ENCODE peak calls at places on chromosomes 2 and 18, in six cellular contexts. C is MM.1S, F is GM23248, A is hepatocyte, M is neural progenitor cell, G is HCT116. X is an unnamed sample.

GRCh38 chr2:74593826-74594467 is 39.4 kb downstream of the DOK1 start:
- DNase-seq in C (no peak), F (peak; percentile 54), A (no peak), M (no peak), G (no peak), X (no peak)

GRCh38 chr18:74370163-74370562 is 54.5 kb downstream of the C18orf63 start:
- DNase-seq in C (no peak), F (peak; percentile 59), A (peak; percentile 16), M (no peak), G (no peak), X (no peak)

GRCh38 chr18:48555465-48555995 is 16.7 kb downstream of the CTIF start:
- DNase-seq in C (no peak), F (no peak), A (no peak), M (no peak), G (no peak), X (no peak)

GRCh38 chr2:12168354-12169059 is 422.1 kb downstream of the LPIN1 start:
- DNase-seq in C (no peak), F (no peak), A (no peak), M (no peak), G (no peak), X (no peak)

GRCh38 chr18:62784966-62785413 is 69.6 kb downstream of the PHLPP1 start:
- DNase-seq in C (no peak), F (peak; percentile 67), A (no peak), M (peak; percentile 15), G (no peak), X (no peak)

GRCh38 chr2:233285921-233286320 is 21.7 kb upstream of the SAG start:
- DNase-seq in C (no peak), F (peak; percentile 11), A (no peak), M (no peak), G (no peak), X (no peak)

GRCh38 chr18:55384551-55385275 is 203.3 kb downstream of the TCF4 start:
- DNase-seq in C (peak; percentile 17), F (peak; percentile 73), A (no peak), M (peak; percentile 68), G (no peak), X (peak; percentile 85)

GRCh38 chr2:54658548-54659207 is 64.8 kb upstream of the EML6 start:
- DNase-seq in C (no peak), F (peak; percentile 70), A (no peak), M (no peak), G (no peak), X (no peak)

GRCh38 chr2:135030826-135031225 is 16.4 kb downstream of the MAP3K19 start:
- DNase-seq in C (peak; percentile 18), F (peak; percentile 60), A (peak; percentile 72), M (peak; percentile 66), G (no peak), X (peak; percentile 52)

GRCh38 chr2:227655454-227655853 is 11.2 kb upstream of the SCYGR5 start:
- DNase-seq in C (no peak), F (peak; percentile 95), A (peak; percentile 58), M (no peak), G (peak; percentile 19), X (no peak)

GRCh38 chr2:52128081-52128480 is 1096.1 kb upstream of the NRXN1 start:
- DNase-seq in C (no peak), F (peak; percentile 12), A (no peak), M (no peak), G (no peak), X (no peak)

GRCh38 chr2:233384811-233385488 is 30.7 kb downstream of the DGKD start:
- DNase-seq in C (no peak), F (no peak), A (no peak), M (no peak), G (no peak), X (no peak)

GRCh38 chr18:62596145-62597005 is 73.5 kb downstream of the ZCCHC2 start:
- DNase-seq in C (no peak), F (peak; percentile 49), A (peak; percentile 36), M (peak; percentile 55), G (no peak), X (peak; percentile 62)

GRCh38 chr2:207230261-207231105 is 64.7 kb upstream of the KLF7 start:
- DNase-seq in C (peak; percentile 15), F (peak; percentile 27), A (no peak), M (peak; percentile 56), G (peak; percentile 26), X (peak; percentile 82)

GRCh38 chr2:207227749-207228145 is 62.0 kb upstream of the KLF7 start:
- DNase-seq in C (no peak), F (no peak), A (no peak), M (no peak), G (no peak), X (no peak)

GRCh38 chr2:207231106-207231860 is 65.5 kb upstream of the KLF7 start:
- DNase-seq in C (no peak), F (peak; percentile 43), A (no peak), M (no peak), G (no peak), X (no peak)

GRCh38 chr2:207227062-207227748 is 61.5 kb upstream of the KLF7 start:
- DNase-seq in C (no peak), F (peak; percentile 42), A (peak; percentile 21), M (peak; percentile 85), G (no peak), X (peak; percentile 87)

GRCh38 chr2:207229161-207229560 is 63.4 kb upstream of the KLF7 start:
- DNase-seq in C (no peak), F (no peak), A (no peak), M (no peak), G (no peak), X (no peak)
- TF ChIP-seq EZH2phosphoT487 in C (no peak), F (no peak), A (no peak), M (no peak), G (no peak), X (no peak)

GRCh38 chr2:70686577-70687460 is 81.2 kb downstream of the ADD2 start:
- DNase-seq in C (peak; percentile 76), F (peak; percentile 90), A (peak; percentile 66), M (peak; percentile 75), G (peak; percentile 48), X (peak; percentile 89)
- TF ChIP-seq EZH2phosphoT487 in C (no peak), F (no peak), A (no peak), M (no peak), G (no peak), X (no peak)

DNA sequence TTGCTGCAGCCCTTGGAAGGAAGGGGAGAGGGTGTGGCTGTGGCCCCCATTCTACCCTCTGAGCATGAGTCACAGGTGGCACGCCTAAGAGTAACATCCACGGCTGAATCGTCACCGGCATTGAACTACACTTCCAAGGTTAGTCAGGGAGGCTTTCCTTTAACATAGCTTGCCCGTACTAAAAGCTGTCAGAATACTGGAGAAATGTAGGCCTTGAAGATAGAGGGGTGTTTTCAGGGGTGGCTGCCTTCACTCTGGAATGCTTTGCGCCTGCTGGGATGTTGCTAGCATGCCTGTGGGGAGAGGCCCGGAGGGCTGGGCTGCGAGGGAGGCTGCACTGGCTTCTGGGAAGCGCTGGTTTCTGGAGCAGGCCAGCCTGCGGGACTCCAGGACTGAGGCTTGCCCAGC is 333.7 kb downstream of the AGAP1 start:
- DNase-seq in C (no peak), F (peak; percentile 54), A (peak; percentile 31), M (no peak), G (peak; percentile 74), X (no peak)
- TF ChIP-seq EZH2phosphoT487 in C (no peak), F (no peak), A (no peak), M (no peak), G (no peak), X (no peak)

GRCh38 chr2:20179755-20180594 is 45.0 kb downstream of the SDC1 start:
- DNase-seq in C (no peak), F (no peak), A (peak; percentile 69), M (peak; percentile 78), G (no peak), X (peak; percentile 73)
- TF ChIP-seq EZH2phosphoT487 in C (no peak), F (no peak), A (no peak), M (no peak), G (no peak), X (no peak)

GRCh38 chr2:887639-888038 is 63.0 kb upstream of the SNTG2 start:
- DNase-seq in C (no peak), F (no peak), A (no peak), M (peak; percentile 48), G (no peak), X (peak; percentile 50)
- TF ChIP-seq EZH2phosphoT487 in C (no peak), F (no peak), A (no peak), M (no peak), G (no peak), X (no peak)

DNA sequence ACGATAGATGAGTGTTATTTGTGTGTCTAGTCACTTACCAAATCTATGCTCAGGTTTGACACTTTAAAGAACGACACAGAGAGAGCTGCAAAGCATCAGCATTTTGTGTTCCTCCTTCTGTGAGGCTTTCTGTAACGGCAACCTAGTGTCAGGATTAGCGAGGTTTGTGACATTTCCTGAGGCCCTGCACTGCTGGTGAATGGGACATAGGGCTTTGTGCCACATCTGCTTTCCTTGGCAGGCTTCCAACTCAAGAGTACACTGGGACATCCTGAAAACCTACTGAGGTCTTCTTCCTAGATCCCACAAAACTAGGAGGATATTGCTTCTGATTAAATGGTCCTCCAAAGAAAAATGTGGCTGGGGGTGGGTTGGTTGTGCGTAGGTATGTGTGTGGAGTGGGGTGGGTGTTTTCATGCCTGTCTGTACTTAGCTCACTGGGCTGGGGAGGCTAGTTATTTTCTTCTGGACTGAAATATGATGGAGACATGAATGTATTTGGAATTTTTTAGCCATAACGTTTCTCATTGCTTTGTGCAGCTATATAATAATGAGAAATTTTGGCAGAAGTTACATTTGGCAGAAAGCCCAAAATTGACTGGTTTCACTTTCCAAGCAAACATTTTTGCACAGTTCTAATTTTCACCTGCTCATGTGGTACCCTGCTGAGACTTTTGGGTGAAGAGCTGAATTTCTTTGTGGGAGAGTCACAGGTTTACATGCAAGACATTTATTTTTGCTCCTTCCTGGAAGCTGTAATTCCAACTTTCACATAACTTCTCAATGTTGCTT is 308.4 kb downstream of the XIRP2 start:
- DNase-seq in C (peak; percentile 76), F (peak; percentile 45), A (peak; percentile 9), M (peak; percentile 21), G (no peak), X (no peak)
- TF ChIP-seq EZH2phosphoT487 in C (no peak), F (no peak), A (no peak), M (no peak), G (no peak), X (no peak)

DNA sequence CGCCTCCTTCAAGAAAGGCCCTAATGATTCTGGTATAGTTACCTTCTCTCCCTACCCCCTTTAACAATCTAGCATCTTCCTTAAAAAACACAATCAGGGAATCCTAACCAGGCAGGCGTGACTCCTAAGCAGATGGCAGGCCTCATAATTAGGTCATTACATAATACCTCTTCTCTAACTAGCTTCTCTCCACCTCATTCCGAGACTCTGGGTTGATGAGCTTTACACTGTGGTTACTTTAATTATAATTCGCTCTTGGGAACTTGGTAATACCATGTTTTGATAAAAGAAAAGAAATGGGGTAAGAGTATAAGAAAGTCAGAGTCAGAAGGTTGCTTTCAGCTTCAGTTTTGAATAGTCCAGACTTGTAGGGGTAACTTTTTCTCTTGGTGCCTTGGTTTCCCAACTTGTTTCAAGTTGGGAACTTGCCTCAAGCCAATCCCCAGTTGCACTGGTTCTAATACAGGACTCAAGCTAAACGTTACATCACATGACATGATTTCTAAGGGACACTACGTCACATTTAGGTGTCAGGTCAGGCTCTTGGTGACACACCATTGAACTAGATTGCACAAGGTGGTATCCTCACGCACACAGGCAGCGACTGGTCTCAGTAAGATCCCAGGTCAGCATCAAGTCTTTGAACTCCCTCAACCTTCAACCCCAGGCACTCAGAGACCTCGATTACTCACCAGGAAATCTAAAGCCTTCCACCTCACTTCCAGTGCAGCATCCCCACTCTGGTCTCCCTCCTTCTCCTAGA is 59.2 kb downstream of the AAK1 start:
- DNase-seq in C (no peak), F (no peak), A (no peak), M (no peak), G (no peak), X (no peak)
- TF ChIP-seq EZH2phosphoT487 in C (no peak), F (no peak), A (no peak), M (no peak), G (no peak), X (no peak)

X was measured in GM23338.